ENCODE peak calls at places on chromosomes 7 and 10, in four cellular contexts. X is neural progenitor cell, D is left ventricle myocardium inferior, W is left lobe of liver. L is an unnamed sample.

GRCh38 chr10:32980558-32981468 is 22.8 kb upstream of the ITGB1 start:
- DNase-seq in X (peak), D (peak), W (peak), L (peak)

GRCh38 chr7:24354456-24354855 is 70.5 kb downstream of the NPY start:
- DNase-seq in X (no peak), D (no peak), W (no peak), L (no peak)

GRCh38 chr7:141511370-141512335 is 39.6 kb upstream of the AGK start:
- DNase-seq in X (peak), D (no peak), W (no peak), L (no peak)

GRCh38 chr7:143043391-143043790 is 8.8 kb upstream of the OR6V1 start:
- DNase-seq in X (no peak), D (no peak), W (no peak), L (no peak)

GRCh38 chr7:83876593-83876992 is 227.7 kb upstream of the SEMA3E start:
- DNase-seq in X (no peak), D (no peak), W (no peak), L (no peak)

GRCh38 chr7:155166673-155167370 is 96.7 kb downstream of the HTR5A start:
- DNase-seq in X (no peak), D (no peak), W (no peak), L (no peak)

GRCh38 chr10:359093-359492 is 223.8 kb downstream of the ZMYND11 start:
- DNase-seq in X (no peak), D (no peak), W (no peak), L (no peak)

GRCh38 chr10:47104786-47105385 is 193.7 kb downstream of the PTPN20 start:
- DNase-seq in X (no peak), D (no peak), W (no peak), L (no peak)

GRCh38 chr7:99365318-99366141 is 9.0 kb upstream of the ARPC1B start:
- DNase-seq in X (peak), D (no peak), W (peak), L (peak)

GRCh38 chr10:51000164-51000563 is 74.1 kb upstream of the PRKG1 start:
- DNase-seq in X (no peak), D (no peak), W (no peak), L (no peak)

GRCh38 chr10:44962870-44963738 is 3.5 kb downstream of the RASSF4 start:
- DNase-seq in X (peak), D (no peak), W (peak), L (no peak)

GRCh38 chr7:73397936-73398335 is 35.6 kb upstream of the FZD9 start:
- DNase-seq in X (peak), D (no peak), W (no peak), L (no peak)

GRCh38 chr10:130300608-130301025 is 164.4 kb downstream of the GLRX3 start:
- DNase-seq in X (no peak), D (peak), W (no peak), L (no peak)

GRCh38 chr7:146359181-146359580 is 242.6 kb downstream of the CNTNAP2 start:
- DNase-seq in X (no peak), D (no peak), W (no peak), L (no peak)

GRCh38 chr7:82559203-82559805 is 115.7 kb upstream of the CACNA2D1 start:
- DNase-seq in X (peak), D (no peak), W (no peak), L (no peak)

GRCh38 chr7:134619627-134620331 is 26.9 kb upstream of the BPGM start:
- DNase-seq in X (no peak), D (no peak), W (no peak), L (no peak)

GRCh38 chr7:48285365-48285764 is 114.1 kb downstream of the ABCA13 start:
- DNase-seq in X (no peak), D (no peak), W (no peak), L (no peak)

GRCh38 chr10:72445851-72446250 is 91.1 kb upstream of the DNAJB12 start:
- DNase-seq in X (no peak), D (no peak), W (no peak), L (no peak)

GRCh38 chr10:90777614-90778013 is 80.2 kb downstream of the HTR7 start:
- DNase-seq in X (no peak), D (no peak), W (no peak), L (no peak)

GRCh38 chr7:979886-980571 is 3.0 kb upstream of the CYP2W1 start:
- DNase-seq in X (peak), D (no peak), W (no peak), L (no peak)

GRCh38 chr10:50369931-50370330 is 118.6 kb upstream of the ASAH2 start:
- DNase-seq in X (no peak), D (no peak), W (no peak), L (no peak)

GRCh38 chr10:6204063-6204340 is 1.3 kb downstream of the PFKFB3 start:
- DNase-seq in X (peak), D (no peak), W (peak), L (peak)

GRCh38 chr7:114650491-114650890 is 235.9 kb downstream of the FOXP2 start:
- DNase-seq in X (no peak), D (no peak), W (no peak), L (no peak)

L was measured in B cell.